ENCODE peak calls at places on chromosomes 7 and 10, in four cellular contexts. One of them, this sample, is unnamed.

GRCh38 chr7:151506901-151507382 is 12.8 kb downstream of the RHEB start:
- DNase-seq in psoas muscle: no peak
- DNase-seq in CD8-positive, alpha-beta T cell: no peak
- DNase-seq in OCI-LY7: no peak
- DNase-seq in this sample: no peak

GRCh38 chr7:96189129-96189815 is 132.6 kb downstream of the SLC25A13 start:
- DNase-seq in psoas muscle: no peak
- DNase-seq in CD8-positive, alpha-beta T cell: no peak
- DNase-seq in OCI-LY7: no peak
- DNase-seq in this sample: no peak

GRCh38 chr10:131354380-131354779 is 42.9 kb upstream of the TCERG1L start:
- DNase-seq in psoas muscle: no peak
- DNase-seq in CD8-positive, alpha-beta T cell: no peak
- DNase-seq in OCI-LY7: no peak
- DNase-seq in this sample: no peak

GRCh38 chr7:2099036-2099957 is 133.4 kb downstream of the MAD1L1 start:
- DNase-seq in psoas muscle: no peak
- DNase-seq in CD8-positive, alpha-beta T cell: peak; percentile 62
- DNase-seq in OCI-LY7: peak; percentile 58
- DNase-seq in this sample: peak; percentile 58

GRCh38 chr10:113646337-113647201 is 17.3 kb downstream of the NRAP start:
- DNase-seq in psoas muscle: peak; percentile 59
- DNase-seq in CD8-positive, alpha-beta T cell: no peak
- DNase-seq in OCI-LY7: no peak
- DNase-seq in this sample: no peak

GRCh38 chr7:130887182-130888016 is 153.4 kb upstream of the KLF14 start:
- DNase-seq in psoas muscle: peak; percentile 81
- DNase-seq in CD8-positive, alpha-beta T cell: no peak
- DNase-seq in OCI-LY7: no peak
- DNase-seq in this sample: no peak

GRCh38 chr10:115566867-115567266 is 473.7 kb downstream of the ATRNL1 start:
- DNase-seq in psoas muscle: no peak
- DNase-seq in CD8-positive, alpha-beta T cell: no peak
- DNase-seq in OCI-LY7: no peak
- DNase-seq in this sample: no peak

GRCh38 chr10:70672993-70673928 is 955 bp downstream of the ADAMTS14 start:
- DNase-seq in psoas muscle: no peak
- DNase-seq in CD8-positive, alpha-beta T cell: no peak
- DNase-seq in OCI-LY7: no peak
- DNase-seq in this sample: peak; percentile 27

GRCh38 chr7:50652400-50653115 is 87.4 kb upstream of the DDC start:
- DNase-seq in psoas muscle: no peak
- DNase-seq in CD8-positive, alpha-beta T cell: peak; percentile 45
- DNase-seq in OCI-LY7: no peak
- DNase-seq in this sample: no peak

GRCh38 chr10:98642281-98642680 is 195.5 kb upstream of the HPS1 start:
- DNase-seq in psoas muscle: no peak
- DNase-seq in CD8-positive, alpha-beta T cell: no peak
- DNase-seq in OCI-LY7: no peak
- DNase-seq in this sample: no peak

GRCh38 chr7:43612599-43613589 is 30.0 kb downstream of the STK17A start:
- DNase-seq in psoas muscle: no peak
- DNase-seq in CD8-positive, alpha-beta T cell: no peak
- DNase-seq in OCI-LY7: no peak
- DNase-seq in this sample: peak; percentile 26

GRCh38 chr7:36296284-36296683 is 93.4 kb upstream of the ANLN start:
- DNase-seq in psoas muscle: no peak
- DNase-seq in CD8-positive, alpha-beta T cell: no peak
- DNase-seq in OCI-LY7: no peak
- DNase-seq in this sample: no peak

GRCh38 chr10:111079241-111079760 is 2.5 kb downstream of the ADRA2A start:
- DNase-seq in psoas muscle: no peak
- DNase-seq in CD8-positive, alpha-beta T cell: peak; percentile 43
- DNase-seq in OCI-LY7: no peak
- DNase-seq in this sample: no peak

GRCh38 chr10:70579234-70580002 is 23.1 kb downstream of the PRF1 start:
- DNase-seq in psoas muscle: no peak
- DNase-seq in CD8-positive, alpha-beta T cell: no peak
- DNase-seq in OCI-LY7: no peak
- DNase-seq in this sample: no peak

GRCh38 chr10:63605568-63605967 is 84.4 kb downstream of the REEP3 start:
- DNase-seq in psoas muscle: no peak
- DNase-seq in CD8-positive, alpha-beta T cell: no peak
- DNase-seq in OCI-LY7: no peak
- DNase-seq in this sample: no peak

GRCh38 chr7:16695621-16696237 is 49.7 kb downstream of the BZW2 start:
- DNase-seq in psoas muscle: no peak
- DNase-seq in CD8-positive, alpha-beta T cell: no peak
- DNase-seq in OCI-LY7: peak; percentile 19
- DNase-seq in this sample: no peak

GRCh38 chr10:75203724-75204123 is 6.9 kb upstream of the VDAC2 start:
- DNase-seq in psoas muscle: peak; percentile 65
- DNase-seq in CD8-positive, alpha-beta T cell: no peak
- DNase-seq in OCI-LY7: no peak
- DNase-seq in this sample: no peak

GRCh38 chr10:49009231-49009979 is 69.8 kb upstream of the LRRC18 start:
- DNase-seq in psoas muscle: no peak
- DNase-seq in CD8-positive, alpha-beta T cell: peak; percentile 21
- DNase-seq in OCI-LY7: no peak
- DNase-seq in this sample: no peak

GRCh38 chr7:3065724-3066143 is 22.1 kb upstream of the CARD11 start:
- DNase-seq in psoas muscle: peak; percentile 52
- DNase-seq in CD8-positive, alpha-beta T cell: peak; percentile 78
- DNase-seq in OCI-LY7: peak; percentile 60
- DNase-seq in this sample: peak; percentile 67

GRCh38 chr10:71396714-71397339 is at the start of gene CDH23:
- DNase-seq in psoas muscle: no peak
- DNase-seq in CD8-positive, alpha-beta T cell: peak; percentile 36
- DNase-seq in OCI-LY7: no peak
- DNase-seq in this sample: peak; percentile 57

GRCh38 chr7:40469481-40469880 is 334.7 kb downstream of the SUGCT start:
- DNase-seq in psoas muscle: no peak
- DNase-seq in CD8-positive, alpha-beta T cell: no peak
- DNase-seq in OCI-LY7: no peak
- DNase-seq in this sample: no peak

GRCh38 chr10:6958723-6959122 is 378.6 kb upstream of the PRKCQ start:
- DNase-seq in psoas muscle: no peak
- DNase-seq in CD8-positive, alpha-beta T cell: no peak
- DNase-seq in OCI-LY7: peak; percentile 16
- DNase-seq in this sample: no peak

GRCh38 chr7:34823650-34824258 is 165.7 kb downstream of the NPSR1 start:
- DNase-seq in psoas muscle: peak; percentile 51
- DNase-seq in CD8-positive, alpha-beta T cell: peak; percentile 64
- DNase-seq in OCI-LY7: peak; percentile 36
- DNase-seq in this sample: peak; percentile 61

GRCh38 chr10:24974978-24975377 is 22.6 kb upstream of the PRTFDC1 start:
- DNase-seq in psoas muscle: peak; percentile 77
- DNase-seq in CD8-positive, alpha-beta T cell: no peak
- DNase-seq in OCI-LY7: no peak
- DNase-seq in this sample: no peak

GRCh38 chr7:25924061-25924460 is 227.9 kb upstream of the NFE2L3 start:
- DNase-seq in psoas muscle: no peak
- DNase-seq in CD8-positive, alpha-beta T cell: no peak
- DNase-seq in OCI-LY7: no peak
- DNase-seq in this sample: no peak

GRCh38 chr7:127840552-127840951 is 188.6 kb downstream of the SND1 start:
- DNase-seq in psoas muscle: no peak
- DNase-seq in CD8-positive, alpha-beta T cell: no peak
- DNase-seq in OCI-LY7: no peak
- DNase-seq in this sample: no peak

GRCh38 chr10:31958849-31959248 is 30.2 kb upstream of the ARHGAP12 start:
- DNase-seq in psoas muscle: no peak
- DNase-seq in CD8-positive, alpha-beta T cell: no peak
- DNase-seq in OCI-LY7: no peak
- DNase-seq in this sample: no peak

GRCh38 chr10:71429304-71429703 is 32.6 kb downstream of the CDH23 start:
- DNase-seq in psoas muscle: no peak
- DNase-seq in CD8-positive, alpha-beta T cell: no peak
- DNase-seq in OCI-LY7: no peak
- DNase-seq in this sample: no peak

GRCh38 chr10:42781893-42782445 is 626 bp upstream of the BMS1 start:
- DNase-seq in psoas muscle: peak; percentile 58
- DNase-seq in CD8-positive, alpha-beta T cell: no peak
- DNase-seq in OCI-LY7: no peak
- DNase-seq in this sample: no peak

GRCh38 chr7:17405786-17406185 is 107.3 kb downstream of the AHR start:
- DNase-seq in psoas muscle: no peak
- DNase-seq in CD8-positive, alpha-beta T cell: no peak
- DNase-seq in OCI-LY7: no peak
- DNase-seq in this sample: no peak

GRCh38 chr7:108097703-108098102 is 32.5 kb downstream of the LAMB4 start:
- DNase-seq in psoas muscle: no peak
- DNase-seq in CD8-positive, alpha-beta T cell: no peak
- DNase-seq in OCI-LY7: peak; percentile 2
- DNase-seq in this sample: no peak
- TF ChIP-seq CTCF in psoas muscle: no peak
- TF ChIP-seq CTCF in CD8-positive, alpha-beta T cell: no peak
- TF ChIP-seq CTCF in OCI-LY7: peak; percentile 73
- TF ChIP-seq CTCF in this sample: no peak

GRCh38 chr7:71750290-71750689 is 618.3 kb downstream of the GALNT17 start:
- DNase-seq in psoas muscle: no peak
- DNase-seq in CD8-positive, alpha-beta T cell: no peak
- DNase-seq in OCI-LY7: no peak
- DNase-seq in this sample: no peak

GRCh38 chr7:71753959-71754652 is 622.2 kb downstream of the GALNT17 start:
- DNase-seq in psoas muscle: no peak
- DNase-seq in CD8-positive, alpha-beta T cell: no peak
- DNase-seq in OCI-LY7: no peak
- DNase-seq in this sample: no peak

GRCh38 chr7:71753236-71753635 is 621.3 kb downstream of the GALNT17 start:
- DNase-seq in psoas muscle: no peak
- DNase-seq in CD8-positive, alpha-beta T cell: no peak
- DNase-seq in OCI-LY7: no peak
- DNase-seq in this sample: no peak

GRCh38 chr7:71754828-71755227 is 622.9 kb downstream of the GALNT17 start:
- DNase-seq in psoas muscle: no peak
- DNase-seq in CD8-positive, alpha-beta T cell: no peak
- DNase-seq in OCI-LY7: no peak
- DNase-seq in this sample: no peak

DNA sequence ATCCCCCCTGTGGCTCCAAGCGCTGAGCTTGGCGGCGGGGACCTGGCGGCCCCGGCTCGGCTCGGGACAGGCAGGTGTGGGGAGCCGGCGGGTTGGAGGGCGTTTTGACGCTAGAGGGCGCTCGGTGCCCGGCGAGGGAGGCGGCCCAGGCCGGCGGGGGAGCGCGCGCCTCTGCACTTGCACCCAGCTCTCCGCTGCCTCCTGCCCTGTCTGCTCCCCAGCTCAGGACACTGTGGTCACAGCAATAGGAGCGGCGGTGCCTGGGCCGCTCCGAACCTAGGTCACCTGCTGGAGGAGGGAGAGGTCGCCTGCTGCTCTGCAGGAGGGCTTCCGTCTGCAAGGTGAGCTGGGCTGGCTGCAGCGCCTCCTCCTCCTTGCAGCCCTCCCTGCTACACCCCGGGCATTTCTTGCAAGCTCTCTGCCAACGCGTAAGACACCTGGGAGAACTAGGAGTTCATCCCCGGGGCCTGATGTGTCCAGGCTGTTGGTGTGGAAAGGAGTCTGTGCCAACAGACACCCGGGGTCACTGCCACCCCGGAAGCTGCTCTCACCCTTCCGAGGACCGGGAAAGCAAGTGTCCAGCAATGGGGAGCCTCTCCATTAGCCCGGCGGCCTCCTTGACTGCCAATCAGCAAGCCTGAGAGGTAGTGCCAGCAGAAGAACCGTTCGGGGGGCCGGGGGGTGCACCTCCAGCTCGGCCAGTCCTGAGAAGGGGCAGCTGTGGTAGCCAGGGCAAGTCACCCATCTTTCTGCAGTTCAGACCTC is 620.4 kb downstream of the GALNT17 start:
- DNase-seq in psoas muscle: no peak
- DNase-seq in CD8-positive, alpha-beta T cell: no peak
- DNase-seq in OCI-LY7: no peak
- DNase-seq in this sample: peak; percentile 63
- TF ChIP-seq CTCF in psoas muscle: peak; percentile 34
- TF ChIP-seq CTCF in CD8-positive, alpha-beta T cell: no peak
- TF ChIP-seq CTCF in OCI-LY7: peak; percentile 50
- TF ChIP-seq CTCF in this sample: peak; percentile 27

GRCh38 chr10:127577376-127577775 is 28.3 kb downstream of the NPS start:
- DNase-seq in psoas muscle: no peak
- DNase-seq in CD8-positive, alpha-beta T cell: no peak
- DNase-seq in OCI-LY7: no peak
- DNase-seq in this sample: no peak
- TF ChIP-seq CTCF in psoas muscle: no peak
- TF ChIP-seq CTCF in CD8-positive, alpha-beta T cell: no peak
- TF ChIP-seq CTCF in OCI-LY7: peak; percentile 65
- TF ChIP-seq CTCF in this sample: no peak

DNA sequence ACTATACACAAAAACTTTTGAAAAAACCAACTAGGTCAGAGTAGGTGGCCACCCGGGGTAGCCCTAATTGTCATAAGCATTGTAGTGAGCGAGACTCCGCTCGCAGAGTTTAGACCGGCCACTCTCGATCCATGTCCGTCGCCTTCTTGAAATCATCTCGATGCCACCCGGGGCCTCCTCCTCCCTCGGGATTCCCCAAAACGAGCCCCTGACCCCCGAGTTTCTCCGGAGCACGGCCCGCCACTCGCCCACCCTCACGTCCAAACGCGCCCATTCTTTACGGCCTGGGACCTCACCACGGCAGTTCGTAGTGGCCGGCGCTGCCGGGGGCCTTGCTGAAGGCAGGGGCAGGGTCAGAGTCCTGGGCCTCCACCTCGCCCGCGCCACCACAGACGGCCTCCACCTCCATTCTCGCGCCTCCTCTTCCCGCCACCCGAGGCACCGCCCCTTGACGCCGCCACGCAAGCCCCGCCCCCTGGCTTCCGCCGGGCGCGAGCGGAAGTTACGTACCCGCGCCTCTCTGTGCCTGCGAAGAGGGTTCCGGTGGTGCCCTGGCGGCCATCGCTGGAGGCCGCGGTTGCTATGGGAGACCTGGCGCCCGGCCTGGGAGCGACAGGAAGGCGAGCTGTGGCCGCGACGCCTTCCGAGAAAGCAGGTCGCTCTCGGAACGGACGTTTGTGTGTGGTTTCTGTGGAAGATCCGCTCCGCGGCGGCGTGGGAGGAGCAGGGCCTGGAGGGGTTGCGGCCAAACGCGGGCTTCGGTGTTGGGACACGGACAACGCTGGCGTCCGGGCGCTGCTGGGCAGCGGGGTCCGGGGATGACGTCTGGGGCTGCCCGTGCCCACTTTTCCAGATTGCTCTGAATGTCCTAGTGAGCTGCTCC is at the start of gene RFC2:
- DNase-seq in psoas muscle: peak; percentile 99
- DNase-seq in CD8-positive, alpha-beta T cell: peak; percentile 99
- DNase-seq in OCI-LY7: peak; percentile 97
- DNase-seq in this sample: peak; percentile 96
- TF ChIP-seq CTCF in psoas muscle: peak; percentile 30
- TF ChIP-seq CTCF in CD8-positive, alpha-beta T cell: no peak
- TF ChIP-seq CTCF in OCI-LY7: no peak
- TF ChIP-seq CTCF in this sample: no peak

This sample was measured in GM20000.